ENCODE peak calls at places on chromosomes 7 and 10, in eight cellular contexts. One of them, this sample, is unnamed.

GRCh38 chr7:9870674-9871073 is 1103.0 kb upstream of the PHF14 start:
- DNase-seq in uterus: no peak
- DNase-seq in thyroid gland: no peak
- DNase-seq in heart left ventricle: no peak
- DNase-seq in A549: no peak
- DNase-seq in transverse colon: no peak
- DNase-seq in HCT116: no peak
- DNase-seq in spleen: no peak
- DNase-seq in this sample: no peak

GRCh38 chr7:918441-919113 is 35.9 kb downstream of the ADAP1 start:
- DNase-seq in spleen: peak; percentile 67
- DNase-seq in transverse colon: peak; percentile 7
- DNase-seq in thyroid gland: no peak
- DNase-seq in HCT116: no peak
- DNase-seq in heart left ventricle: peak; percentile 11
- DNase-seq in uterus: peak; percentile 8
- DNase-seq in A549: no peak
- DNase-seq in this sample: peak; percentile 10

GRCh38 chr7:128831178-128831993 is 1.2 kb downstream of the FLNC start:
- DNase-seq in uterus: peak; percentile 69
- DNase-seq in transverse colon: peak; percentile 46
- DNase-seq in spleen: peak; percentile 74
- DNase-seq in heart left ventricle: peak; percentile 79
- DNase-seq in thyroid gland: no peak
- DNase-seq in HCT116: no peak
- DNase-seq in A549: no peak
- DNase-seq in this sample: no peak

GRCh38 chr7:28207486-28208158 is 27.0 kb upstream of the JAZF1 start:
- DNase-seq in thyroid gland: no peak
- DNase-seq in spleen: no peak
- DNase-seq in A549: no peak
- DNase-seq in transverse colon: no peak
- DNase-seq in heart left ventricle: no peak
- DNase-seq in uterus: no peak
- DNase-seq in HCT116: no peak
- DNase-seq in this sample: no peak

GRCh38 chr10:124561206-124561605 is 99.6 kb downstream of the LHPP start:
- DNase-seq in transverse colon: no peak
- DNase-seq in heart left ventricle: peak; percentile 23
- DNase-seq in spleen: peak; percentile 51
- DNase-seq in thyroid gland: no peak
- DNase-seq in uterus: no peak
- DNase-seq in A549: no peak
- DNase-seq in HCT116: no peak
- DNase-seq in this sample: no peak

GRCh38 chr10:49552277-49552676 is 13.4 kb upstream of the ERCC6 start:
- DNase-seq in A549: no peak
- DNase-seq in transverse colon: no peak
- DNase-seq in thyroid gland: no peak
- DNase-seq in HCT116: no peak
- DNase-seq in spleen: no peak
- DNase-seq in uterus: no peak
- DNase-seq in heart left ventricle: no peak
- DNase-seq in this sample: no peak

GRCh38 chr10:26438534-26439269 is 561 bp downstream of the APBB1IP start:
- DNase-seq in spleen: peak; percentile 94
- DNase-seq in uterus: no peak
- DNase-seq in transverse colon: peak; percentile 31
- DNase-seq in thyroid gland: peak; percentile 2
- DNase-seq in HCT116: no peak
- DNase-seq in heart left ventricle: peak; percentile 31
- DNase-seq in A549: no peak
- DNase-seq in this sample: peak; percentile 15

GRCh38 chr10:126804396-126804795 is 100.8 kb upstream of the DOCK1 start:
- DNase-seq in uterus: no peak
- DNase-seq in A549: no peak
- DNase-seq in spleen: no peak
- DNase-seq in HCT116: no peak
- DNase-seq in thyroid gland: no peak
- DNase-seq in transverse colon: no peak
- DNase-seq in heart left ventricle: no peak
- DNase-seq in this sample: no peak

GRCh38 chr7:111796671-111797070 is 234.4 kb upstream of the IMMP2L start:
- DNase-seq in uterus: no peak
- DNase-seq in transverse colon: no peak
- DNase-seq in heart left ventricle: no peak
- DNase-seq in spleen: no peak
- DNase-seq in thyroid gland: no peak
- DNase-seq in A549: no peak
- DNase-seq in HCT116: peak; percentile 27
- DNase-seq in this sample: no peak

GRCh38 chr10:90738885-90739284 is 119.0 kb downstream of the HTR7 start:
- DNase-seq in HCT116: no peak
- DNase-seq in heart left ventricle: no peak
- DNase-seq in spleen: no peak
- DNase-seq in A549: no peak
- DNase-seq in uterus: no peak
- DNase-seq in transverse colon: no peak
- DNase-seq in thyroid gland: no peak
- DNase-seq in this sample: no peak

GRCh38 chr10:12721334-12721733 is 280.2 kb downstream of the CCDC3 start:
- DNase-seq in uterus: no peak
- DNase-seq in HCT116: no peak
- DNase-seq in spleen: no peak
- DNase-seq in heart left ventricle: no peak
- DNase-seq in A549: no peak
- DNase-seq in transverse colon: no peak
- DNase-seq in thyroid gland: no peak
- DNase-seq in this sample: no peak

GRCh38 chr10:12720217-12720981 is 281.1 kb downstream of the CCDC3 start:
- DNase-seq in A549: peak; percentile 60
- DNase-seq in thyroid gland: peak; percentile 96
- DNase-seq in spleen: no peak
- DNase-seq in HCT116: peak; percentile 96
- DNase-seq in heart left ventricle: peak; percentile 79
- DNase-seq in transverse colon: peak; percentile 92
- DNase-seq in uterus: peak; percentile 43
- DNase-seq in this sample: peak; percentile 78

GRCh38 chr10:12719365-12719764 is 282.1 kb downstream of the CCDC3 start:
- DNase-seq in transverse colon: peak; percentile 50
- DNase-seq in thyroid gland: peak; percentile 44
- DNase-seq in spleen: no peak
- DNase-seq in HCT116: no peak
- DNase-seq in uterus: no peak
- DNase-seq in heart left ventricle: no peak
- DNase-seq in A549: no peak
- DNase-seq in this sample: no peak

GRCh38 chr10:12716042-12716441 is 285.5 kb downstream of the CCDC3 start:
- DNase-seq in transverse colon: no peak
- DNase-seq in A549: no peak
- DNase-seq in uterus: no peak
- DNase-seq in heart left ventricle: no peak
- DNase-seq in spleen: no peak
- DNase-seq in HCT116: no peak
- DNase-seq in thyroid gland: no peak
- DNase-seq in this sample: no peak

GRCh38 chr10:12717981-12718707 is 283.4 kb downstream of the CCDC3 start:
- DNase-seq in heart left ventricle: no peak
- DNase-seq in spleen: no peak
- DNase-seq in transverse colon: no peak
- DNase-seq in uterus: no peak
- DNase-seq in HCT116: no peak
- DNase-seq in thyroid gland: no peak
- DNase-seq in A549: no peak
- DNase-seq in this sample: no peak
- TF ChIP-seq CTCF in heart left ventricle: no peak
- TF ChIP-seq CTCF in spleen: no peak
- TF ChIP-seq CTCF in transverse colon: peak; percentile 38
- TF ChIP-seq CTCF in uterus: peak; percentile 13
- TF ChIP-seq CTCF in HCT116: peak; percentile 53
- TF ChIP-seq CTCF in thyroid gland: no peak
- TF ChIP-seq CTCF in A549: peak; percentile 50
- TF ChIP-seq CTCF in this sample: no peak

GRCh38 chr10:102863660-102864059 is 5.6 kb upstream of the AS3MT start:
- DNase-seq in HCT116: no peak
- DNase-seq in heart left ventricle: no peak
- DNase-seq in A549: no peak
- DNase-seq in thyroid gland: no peak
- DNase-seq in uterus: no peak
- DNase-seq in transverse colon: no peak
- DNase-seq in spleen: no peak
- DNase-seq in this sample: peak; percentile 38

GRCh38 chr10:102870221-102870620 is 951 bp downstream of the AS3MT start:
- DNase-seq in heart left ventricle: no peak
- DNase-seq in uterus: no peak
- DNase-seq in transverse colon: no peak
- DNase-seq in HCT116: no peak
- DNase-seq in thyroid gland: no peak
- DNase-seq in spleen: no peak
- DNase-seq in A549: no peak
- DNase-seq in this sample: no peak

GRCh38 chr10:102868976-102869289 is 337 bp upstream of the AS3MT start:
- DNase-seq in uterus: no peak
- DNase-seq in thyroid gland: no peak
- DNase-seq in transverse colon: no peak
- DNase-seq in spleen: no peak
- DNase-seq in HCT116: no peak
- DNase-seq in heart left ventricle: no peak
- DNase-seq in A549: no peak
- DNase-seq in this sample: no peak

GRCh38 chr10:102865620-102866019 is 3.6 kb upstream of the AS3MT start:
- DNase-seq in HCT116: no peak
- DNase-seq in spleen: no peak
- DNase-seq in thyroid gland: no peak
- DNase-seq in A549: no peak
- DNase-seq in transverse colon: no peak
- DNase-seq in uterus: no peak
- DNase-seq in heart left ventricle: no peak
- DNase-seq in this sample: no peak

GRCh38 chr10:102869290-102870198 is at the start of gene AS3MT:
- DNase-seq in transverse colon: peak; percentile 22
- DNase-seq in spleen: peak; percentile 76
- DNase-seq in HCT116: no peak
- DNase-seq in A549: peak; percentile 52
- DNase-seq in heart left ventricle: peak; percentile 50
- DNase-seq in uterus: peak; percentile 58
- DNase-seq in thyroid gland: peak; percentile 52
- DNase-seq in this sample: peak; percentile 67
- TF ChIP-seq POLR2A in transverse colon: no peak
- TF ChIP-seq POLR2A in spleen: no peak
- TF ChIP-seq POLR2A in HCT116: no peak
- TF ChIP-seq POLR2A in A549: no peak
- TF ChIP-seq POLR2A in heart left ventricle: no peak
- TF ChIP-seq POLR2A in uterus: no peak
- TF ChIP-seq POLR2A in thyroid gland: peak; percentile 48
- TF ChIP-seq POLR2A in this sample: peak; percentile 78

DNA sequence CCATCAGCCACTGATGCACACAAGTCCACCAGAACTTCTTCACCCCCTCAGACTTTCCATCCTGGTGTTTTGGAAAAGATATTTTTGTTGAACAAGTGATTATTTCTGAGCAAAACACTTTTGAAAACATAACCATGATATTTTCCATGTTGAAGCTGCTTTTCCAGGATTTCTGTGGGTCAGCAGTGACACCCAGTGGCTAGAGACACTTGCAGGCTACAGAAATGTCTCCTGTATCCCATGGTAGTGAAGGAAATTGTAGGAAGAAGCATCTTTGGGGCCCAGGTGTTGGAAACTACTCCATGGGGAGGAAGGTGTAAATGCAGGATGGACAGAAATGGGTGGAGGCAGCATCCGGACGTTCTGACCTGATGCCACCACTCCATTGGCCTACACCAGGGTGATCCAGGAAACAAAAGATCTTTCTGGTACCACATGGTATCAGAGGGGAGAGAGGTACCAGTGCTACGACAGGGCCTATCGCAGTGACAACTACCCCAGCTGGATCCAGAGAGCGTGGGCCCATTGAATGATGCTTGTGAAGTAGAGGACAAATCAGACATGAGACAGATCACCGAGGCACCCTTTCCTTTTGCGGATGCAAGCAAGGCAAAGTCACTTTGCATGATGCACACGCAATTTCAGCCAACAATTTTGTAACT is 111.7 kb upstream of the COBL start:
- DNase-seq in uterus: no peak
- DNase-seq in heart left ventricle: no peak
- DNase-seq in thyroid gland: no peak
- DNase-seq in A549: no peak
- DNase-seq in HCT116: peak; percentile 19
- DNase-seq in transverse colon: peak; percentile 13
- DNase-seq in spleen: no peak
- DNase-seq in this sample: no peak
- TF ChIP-seq CTCF in uterus: no peak
- TF ChIP-seq CTCF in heart left ventricle: no peak
- TF ChIP-seq CTCF in thyroid gland: no peak
- TF ChIP-seq CTCF in A549: peak; percentile 59
- TF ChIP-seq CTCF in HCT116: peak; percentile 64
- TF ChIP-seq CTCF in transverse colon: peak; percentile 37
- TF ChIP-seq CTCF in spleen: no peak
- TF ChIP-seq CTCF in this sample: no peak

GRCh38 chr10:15088428-15089261 is at the start of gene ACBD7:
- DNase-seq in HCT116: peak; percentile 52
- DNase-seq in transverse colon: peak; percentile 80
- DNase-seq in heart left ventricle: peak; percentile 76
- DNase-seq in uterus: peak; percentile 71
- DNase-seq in A549: peak; percentile 95
- DNase-seq in spleen: peak; percentile 93
- DNase-seq in thyroid gland: peak; percentile 83
- DNase-seq in this sample: peak; percentile 84
- TF ChIP-seq POLR2A in HCT116: no peak
- TF ChIP-seq POLR2A in transverse colon: no peak
- TF ChIP-seq POLR2A in heart left ventricle: no peak
- TF ChIP-seq POLR2A in uterus: no peak
- TF ChIP-seq POLR2A in A549: no peak
- TF ChIP-seq POLR2A in spleen: no peak
- TF ChIP-seq POLR2A in thyroid gland: peak; percentile 29
- TF ChIP-seq POLR2A in this sample: no peak

GRCh38 chr7:21984042-21984441 is 38.3 kb upstream of the CDCA7L start:
- DNase-seq in heart left ventricle: no peak
- DNase-seq in spleen: no peak
- DNase-seq in HCT116: no peak
- DNase-seq in thyroid gland: no peak
- DNase-seq in transverse colon: no peak
- DNase-seq in A549: no peak
- DNase-seq in uterus: no peak
- DNase-seq in this sample: no peak
- TF ChIP-seq CTCF in heart left ventricle: no peak
- TF ChIP-seq CTCF in spleen: no peak
- TF ChIP-seq CTCF in HCT116: no peak
- TF ChIP-seq CTCF in thyroid gland: no peak
- TF ChIP-seq CTCF in transverse colon: no peak
- TF ChIP-seq CTCF in A549: no peak
- TF ChIP-seq CTCF in uterus: no peak
- TF ChIP-seq CTCF in this sample: no peak

GRCh38 chr7:150378115-150378852 is 846 bp upstream of the ZNF775 start:
- DNase-seq in A549: peak; percentile 72
- DNase-seq in thyroid gland: peak; percentile 28
- DNase-seq in HCT116: peak; percentile 19
- DNase-seq in spleen: peak; percentile 84
- DNase-seq in uterus: peak; percentile 56
- DNase-seq in heart left ventricle: peak; percentile 63
- DNase-seq in transverse colon: peak; percentile 80
- DNase-seq in this sample: peak; percentile 53
- TF ChIP-seq POLR2A in A549: peak; percentile 17
- TF ChIP-seq POLR2A in thyroid gland: no peak
- TF ChIP-seq POLR2A in HCT116: no peak
- TF ChIP-seq POLR2A in spleen: no peak
- TF ChIP-seq POLR2A in uterus: no peak
- TF ChIP-seq POLR2A in heart left ventricle: no peak
- TF ChIP-seq POLR2A in transverse colon: no peak
- TF ChIP-seq POLR2A in this sample: no peak

This sample was measured in adrenal gland.